ENCODE peak calls at places on chromosomes 6 and 20, in nine cellular contexts. S is fibroblast of lung, V is H1, C is mammary epithelial cell, E is HCT116, U is hepatocyte, M is neural progenitor cell, G is keratinocyte, O is PC-3. Y is an unnamed sample.
A peak's percentile ranks its signal among the peaks of the same experiment; 100 is the strongest.

GRCh38 chr6:35757461-35758123 is 18.8 kb upstream of the CLPSL2 start:
- DNase-seq in S (peak; percentile 46), V (no peak), C (no peak), E (peak; percentile 71), U (peak; percentile 54), M (peak; percentile 80), G (no peak), O (peak; percentile 38), Y (peak; percentile 91)

GRCh38 chr6:55825402-55826051 is 49.9 kb downstream of the BMP5 start:
- DNase-seq in S (peak; percentile 67), V (no peak), C (peak; percentile 83), E (no peak), U (peak; percentile 32), M (peak; percentile 61), G (peak; percentile 36), O (peak; percentile 77), Y (no peak)

GRCh38 chr20:45469336-45470261 is at the start of gene WFDC2:
- DNase-seq in S (no peak), V (no peak), C (no peak), E (no peak), U (peak; percentile 60), M (peak; percentile 69), G (no peak), O (no peak), Y (peak; percentile 82)

GRCh38 chr6:35811699-35811995 is 6.5 kb downstream of the LHFPL5 start:
- DNase-seq in S (no peak), V (no peak), C (no peak), E (no peak), U (no peak), M (no peak), G (no peak), O (no peak), Y (no peak)

GRCh38 chr20:25470045-25470444 is 62.6 kb downstream of the GINS1 start:
- DNase-seq in S (peak; percentile 44), V (peak; percentile 56), C (peak; percentile 18), E (peak; percentile 8), U (peak; percentile 45), M (peak; percentile 68), G (no peak), O (peak; percentile 68), Y (peak; percentile 86)

GRCh38 chr20:57212890-57213276 is 53.6 kb downstream of the BMP7 start:
- DNase-seq in S (no peak), V (no peak), C (no peak), E (no peak), U (no peak), M (no peak), G (no peak), O (no peak), Y (no peak)

GRCh38 chr20:48149887-48150286 is 364.6 kb upstream of the SULF2 start:
- DNase-seq in S (no peak), V (no peak), C (no peak), E (no peak), U (no peak), M (peak; percentile 24), G (no peak), O (no peak), Y (no peak)

GRCh38 chr6:169981051-169981450 is 229.6 kb downstream of the ERMARD start:
- DNase-seq in S (no peak), V (no peak), C (no peak), E (no peak), U (no peak), M (no peak), G (no peak), O (no peak), Y (no peak)

GRCh38 chr20:31934491-31934890 is 17.4 kb downstream of the PDRG1 start:
- DNase-seq in S (no peak), V (no peak), C (no peak), E (no peak), U (no peak), M (no peak), G (no peak), O (no peak), Y (no peak)

GRCh38 chr6:15330174-15330934 is 84.5 kb downstream of the JARID2 start:
- DNase-seq in S (no peak), V (no peak), C (peak; percentile 63), E (no peak), U (no peak), M (no peak), G (no peak), O (peak; percentile 28), Y (no peak)

GRCh38 chr6:115594894-115595293 is 465.8 kb downstream of the FRK start:
- DNase-seq in S (no peak), V (no peak), C (no peak), E (no peak), U (no peak), M (no peak), G (no peak), O (no peak), Y (no peak)

GRCh38 chr6:131949615-131949908 is 1.6 kb downstream of the CCN2 start:
- DNase-seq in S (peak; percentile 97), V (no peak), C (no peak), E (no peak), U (no peak), M (no peak), G (no peak), O (no peak), Y (no peak)

GRCh38 chr6:167791036-167791779 is 35.5 kb upstream of the AFDN start:
- DNase-seq in S (no peak), V (no peak), C (peak; percentile 71), E (no peak), U (peak; percentile 54), M (no peak), G (no peak), O (peak; percentile 50), Y (no peak)

GRCh38 chr20:60729119-60729900 is 522.8 kb upstream of the CDH4 start:
- DNase-seq in S (no peak), V (no peak), C (no peak), E (no peak), U (no peak), M (peak; percentile 10), G (no peak), O (no peak), Y (peak; percentile 46)

GRCh38 chr6:10256113-10256690 is 158.7 kb downstream of the TFAP2A start:
- DNase-seq in S (no peak), V (no peak), C (no peak), E (peak; percentile 7), U (no peak), M (peak; percentile 22), G (no peak), O (peak; percentile 63), Y (peak; percentile 67)

DNA sequence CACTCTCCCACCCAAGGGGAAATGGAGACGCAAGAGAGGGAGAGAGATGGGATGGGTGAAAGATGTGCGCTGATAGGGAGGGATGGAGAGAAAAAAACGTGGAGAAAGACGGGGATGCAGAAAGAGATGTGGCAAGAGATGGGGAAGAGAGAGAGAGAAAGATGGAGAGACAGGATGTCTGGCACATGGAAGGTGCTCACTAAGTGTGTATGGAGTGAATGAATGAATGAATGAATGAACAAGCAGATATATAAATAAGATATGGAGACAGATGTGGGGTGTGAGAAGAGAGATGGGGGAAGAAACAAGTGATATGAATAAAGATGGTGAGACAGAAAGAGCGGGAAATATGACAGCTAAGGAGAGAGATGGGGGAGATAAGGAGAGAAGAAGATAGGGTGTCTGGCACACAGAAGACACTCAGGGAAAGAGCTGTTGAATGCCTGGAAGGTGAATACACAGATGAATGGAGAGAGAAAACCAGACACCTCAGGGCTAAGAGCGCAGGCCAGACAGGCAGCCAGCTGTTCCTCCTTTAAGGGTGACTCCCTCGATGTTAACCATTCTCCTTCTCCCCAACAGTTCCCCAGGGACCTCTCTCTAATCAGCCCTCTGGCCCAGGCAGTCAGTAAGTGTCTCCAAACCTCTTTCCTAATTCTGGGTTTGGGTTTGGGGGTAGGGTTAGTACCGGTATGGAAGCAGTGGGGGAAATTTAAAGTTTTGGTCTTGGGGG is 753 bp downstream of the TNF start:
- DNase-seq in S (no peak), V (no peak), C (no peak), E (no peak), U (no peak), M (no peak), G (no peak), O (no peak), Y (no peak)
- H3K4me3 ChIP-seq in S (no peak overlapping the region), V (no peak overlapping the region), C (no peak overlapping the region), E (no peak overlapping the region), U (no peak overlapping the region), M (no peak overlapping the region), G (peak overlapping the region; percentile 44), O (no peak overlapping the region), Y (no peak overlapping the region)

GRCh38 chr6:46734867-46735719 is at the start of gene PLA2G7:
- DNase-seq in S (peak; percentile 16), V (no peak), C (peak; percentile 57), E (no peak), U (peak; percentile 32), M (peak; percentile 74), G (no peak), O (peak; percentile 69), Y (peak; percentile 78)
- TF ChIP-seq EZH2 in S (peak; percentile 85), V (peak; percentile 42), C (no peak), E (no peak), U (peak; percentile 56), M (peak; percentile 43), G (no peak), O (no peak), Y (no peak)

GRCh38 chr20:19757973-19758887 is at the start of gene RIN2:
- DNase-seq in S (peak; percentile 88), V (peak; percentile 88), C (peak; percentile 79), E (peak; percentile 21), U (peak; percentile 98), M (peak; percentile 98), G (peak; percentile 50), O (peak; percentile 96), Y (peak; percentile 98)

GRCh38 chr20:19760371-19760721 is 2.3 kb downstream of the RIN2 start:
- DNase-seq in S (no peak), V (no peak), C (no peak), E (no peak), U (no peak), M (no peak), G (no peak), O (no peak), Y (no peak)

GRCh38 chr20:19757487-19757972 is 528 bp upstream of the RIN2 start:
- DNase-seq in S (peak; percentile 74), V (no peak), C (peak; percentile 65), E (no peak), U (peak; percentile 83), M (peak; percentile 86), G (no peak), O (peak; percentile 71), Y (peak; percentile 79)

GRCh38 chr20:19756756-19757486 is 1.1 kb upstream of the RIN2 start:
- DNase-seq in S (no peak), V (no peak), C (no peak), E (no peak), U (no peak), M (no peak), G (no peak), O (peak; percentile 23), Y (no peak)

DNA sequence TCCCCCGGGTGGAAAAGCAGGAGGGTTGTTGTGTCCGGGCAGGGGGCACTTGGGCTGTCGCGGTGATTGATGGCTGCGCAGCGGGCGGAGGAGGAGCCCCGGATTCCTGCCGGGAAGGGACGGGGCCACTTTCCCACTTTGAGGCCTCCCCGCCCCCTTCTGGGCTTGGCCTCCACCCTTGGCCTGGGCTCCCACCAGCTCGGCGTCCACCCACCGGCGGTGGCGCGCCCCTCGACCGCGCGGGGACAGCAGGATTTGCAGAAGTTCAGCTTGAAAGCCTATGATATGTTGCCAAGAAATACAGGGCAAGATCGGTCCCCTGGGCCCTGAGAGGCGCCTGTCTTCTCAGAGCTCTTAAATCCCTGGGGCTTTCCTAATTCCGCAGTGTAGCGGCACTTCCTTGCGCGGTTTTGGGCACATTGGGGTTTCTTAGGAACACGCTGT is 852 bp downstream of the RIN2 start:
- DNase-seq in S (peak; percentile 37), V (no peak), C (peak; percentile 21), E (no peak), U (peak; percentile 74), M (peak; percentile 75), G (no peak), O (peak; percentile 57), Y (peak; percentile 79)
- H3K4me3 ChIP-seq in S (peak overlapping the region; percentile 89), V (peak overlapping the region; percentile 79), C (peak overlapping the region; percentile 64), E (no peak overlapping the region), U (peak overlapping the region; percentile 90), M (peak overlapping the region; percentile 76), G (peak overlapping the region; percentile 76), O (peak overlapping the region; percentile 89), Y (peak overlapping the region; percentile 98)

GRCh38 chr20:64083380-64084208 is 604 bp downstream of the LKAAEAR1 start:
- DNase-seq in S (peak; percentile 65), V (no peak), C (peak; percentile 51), E (no peak), U (peak; percentile 92), M (peak; percentile 94), G (no peak), O (peak; percentile 77), Y (peak; percentile 93)
- TF ChIP-seq EZH2 in S (no peak), V (no peak), C (no peak), E (no peak), U (no peak), M (peak; percentile 9), G (no peak), O (no peak), Y (no peak)